ENCODE peak calls at places on chromosomes 6 and 20, in eight cellular contexts. L, E, R, U, J, I, D and Z are unnamed samples.

GRCh38 chr6:98777762-98778161 is 56.6 kb upstream of the POU3F2 start:
- DNase-seq in L (no peak), E (no peak), R (no peak), U (no peak), J (no peak), I (no peak), D (no peak), Z (no peak)

GRCh38 chr6:1739220-1739619 is 129.5 kb downstream of the FOXC1 start:
- DNase-seq in L (no peak), E (no peak), R (no peak), U (no peak), J (no peak), I (no peak), D (no peak), Z (no peak)

GRCh38 chr6:144753023-144753705 is 468.0 kb downstream of the UTRN start:
- DNase-seq in L (no peak), E (no peak), R (no peak), U (no peak), J (no peak), I (no peak), D (no peak), Z (no peak)

GRCh38 chr6:73079978-73080377 is 145.3 kb downstream of the KHDC1L start:
- DNase-seq in L (no peak), E (no peak), R (no peak), U (no peak), J (no peak), I (no peak), D (no peak), Z (no peak)

GRCh38 chr6:112232845-112233256 is 21.5 kb downstream of the LAMA4 start:
- DNase-seq in L (no peak), E (no peak), R (no peak), U (no peak), J (no peak), I (no peak), D (peak), Z (no peak)

GRCh38 chr6:128131566-128131965 is 230.7 kb upstream of the THEMIS start:
- DNase-seq in L (no peak), E (no peak), R (no peak), U (no peak), J (no peak), I (no peak), D (no peak), Z (no peak)

GRCh38 chr6:5730586-5731263 is 276.0 kb downstream of the NRN1 start:
- DNase-seq in L (no peak), E (no peak), R (peak), U (no peak), J (no peak), I (no peak), D (no peak), Z (no peak)

GRCh38 chr6:78835817-78836216 is 31.5 kb upstream of the IRAK1BP1 start:
- DNase-seq in L (no peak), E (peak), R (no peak), U (no peak), J (no peak), I (no peak), D (no peak), Z (no peak)

GRCh38 chr6:167532410-167533294 is 207.8 kb downstream of the TTLL2 start:
- DNase-seq in L (no peak), E (peak), R (no peak), U (no peak), J (no peak), I (no peak), D (no peak), Z (peak)

GRCh38 chr20:19427480-19427879 is 215.0 kb downstream of the SLC24A3 start:
- DNase-seq in L (peak), E (no peak), R (no peak), U (no peak), J (no peak), I (peak), D (no peak), Z (no peak)

GRCh38 chr6:146389740-146390139 is 153.9 kb upstream of the RAB32 start:
- DNase-seq in L (no peak), E (peak), R (no peak), U (no peak), J (no peak), I (no peak), D (no peak), Z (no peak)

GRCh38 chr20:33578510-33578909 is 83.6 kb upstream of the C20orf144 start:
- DNase-seq in L (no peak), E (peak), R (no peak), U (peak), J (no peak), I (no peak), D (no peak), Z (no peak)

GRCh38 chr6:122751291-122751690 is 28.2 kb upstream of the FABP7 start:
- DNase-seq in L (no peak), E (no peak), R (no peak), U (no peak), J (no peak), I (no peak), D (no peak), Z (no peak)

GRCh38 chr6:33785766-33786165 is 3.2 kb downstream of the LEMD2 start:
- DNase-seq in L (no peak), E (no peak), R (no peak), U (no peak), J (no peak), I (no peak), D (no peak), Z (no peak)

GRCh38 chr20:49426873-49427272 is 55.6 kb downstream of the KCNB1 start:
- DNase-seq in L (no peak), E (no peak), R (no peak), U (no peak), J (no peak), I (no peak), D (no peak), Z (no peak)

GRCh38 chr6:3228046-3228671 is 706 bp upstream of the TUBB2B start:
- DNase-seq in L (no peak), E (no peak), R (no peak), U (no peak), J (no peak), I (peak), D (no peak), Z (no peak)

GRCh38 chr6:145175470-145175869 is 559.9 kb downstream of the EPM2A start:
- DNase-seq in L (no peak), E (no peak), R (no peak), U (no peak), J (no peak), I (no peak), D (no peak), Z (no peak)

GRCh38 chr6:116218172-116218633 is 35.7 kb downstream of the TSPYL4 start:
- DNase-seq in L (no peak), E (peak), R (no peak), U (no peak), J (no peak), I (no peak), D (no peak), Z (no peak)

GRCh38 chr6:674406-674805 is 17.5 kb upstream of the HUS1B start:
- DNase-seq in L (no peak), E (no peak), R (no peak), U (no peak), J (no peak), I (no peak), D (no peak), Z (no peak)

GRCh38 chr6:89297695-89298351 is 17.3 kb downstream of the GABRR2 start:
- DNase-seq in L (no peak), E (peak), R (peak), U (no peak), J (no peak), I (peak), D (peak), Z (no peak)

GRCh38 chr6:125789576-125790402 is 971 bp upstream of the NCOA7 start:
- DNase-seq in L (peak), E (peak), R (peak), U (no peak), J (peak), I (peak), D (peak), Z (no peak)

GRCh38 chr6:159633196-159633595 is 59.8 kb downstream of the SOD2 start:
- DNase-seq in L (no peak), E (peak), R (no peak), U (no peak), J (no peak), I (peak), D (peak), Z (no peak)
- TF ChIP-seq CTCF in L (peak), E (peak), R (no peak), U (no peak), J (peak), I (peak), D (peak), Z (no peak)

DNA sequence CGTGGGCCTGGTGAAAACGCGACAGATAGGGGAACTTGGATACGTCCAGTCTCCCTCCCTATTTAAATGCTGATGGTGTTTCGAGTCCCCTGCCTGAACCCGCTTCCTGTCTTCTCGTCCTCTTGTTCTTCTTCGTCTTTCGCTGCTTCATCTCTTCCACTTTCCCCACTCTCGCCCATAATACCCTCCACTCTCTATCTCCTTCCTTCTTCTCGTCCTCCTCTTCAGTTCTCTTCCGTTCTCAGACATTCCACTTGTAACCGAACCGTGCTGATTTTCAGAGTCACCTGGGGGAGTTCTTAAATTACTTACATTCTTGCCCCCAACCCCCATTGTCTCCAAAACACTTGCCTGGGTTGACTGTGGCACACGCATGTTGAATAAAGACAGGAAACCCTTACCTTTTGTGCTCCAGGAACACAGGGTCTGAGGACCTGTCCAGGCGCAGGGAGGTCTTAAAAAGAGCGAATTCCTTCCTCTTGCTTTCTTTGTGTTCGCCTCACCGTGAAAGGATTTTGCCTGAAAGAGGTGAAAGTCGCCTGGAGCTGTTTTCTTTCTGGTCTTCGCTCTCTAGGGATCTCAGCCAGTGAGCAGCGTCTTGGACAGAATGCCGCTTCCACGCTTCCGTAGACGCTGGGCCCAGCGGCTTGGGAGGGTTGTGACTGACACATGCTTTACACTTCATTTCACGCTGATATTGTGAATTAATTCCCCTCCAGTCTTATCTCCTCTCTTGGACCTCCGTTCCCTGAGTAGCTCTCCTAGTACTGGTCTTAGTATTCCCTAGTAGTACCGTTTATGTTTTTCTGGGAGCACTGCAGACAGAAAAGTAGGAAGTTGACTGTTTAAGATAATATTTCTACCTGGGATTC is 184.0 kb downstream of the GPX5 start:
- DNase-seq in L (no peak), E (peak), R (no peak), U (no peak), J (no peak), I (peak), D (peak), Z (no peak)
- H3K4me3 ChIP-seq in L (no peak), E (peak), R (peak), U (no peak), J (no peak), I (peak), D (peak), Z (peak)

DNA sequence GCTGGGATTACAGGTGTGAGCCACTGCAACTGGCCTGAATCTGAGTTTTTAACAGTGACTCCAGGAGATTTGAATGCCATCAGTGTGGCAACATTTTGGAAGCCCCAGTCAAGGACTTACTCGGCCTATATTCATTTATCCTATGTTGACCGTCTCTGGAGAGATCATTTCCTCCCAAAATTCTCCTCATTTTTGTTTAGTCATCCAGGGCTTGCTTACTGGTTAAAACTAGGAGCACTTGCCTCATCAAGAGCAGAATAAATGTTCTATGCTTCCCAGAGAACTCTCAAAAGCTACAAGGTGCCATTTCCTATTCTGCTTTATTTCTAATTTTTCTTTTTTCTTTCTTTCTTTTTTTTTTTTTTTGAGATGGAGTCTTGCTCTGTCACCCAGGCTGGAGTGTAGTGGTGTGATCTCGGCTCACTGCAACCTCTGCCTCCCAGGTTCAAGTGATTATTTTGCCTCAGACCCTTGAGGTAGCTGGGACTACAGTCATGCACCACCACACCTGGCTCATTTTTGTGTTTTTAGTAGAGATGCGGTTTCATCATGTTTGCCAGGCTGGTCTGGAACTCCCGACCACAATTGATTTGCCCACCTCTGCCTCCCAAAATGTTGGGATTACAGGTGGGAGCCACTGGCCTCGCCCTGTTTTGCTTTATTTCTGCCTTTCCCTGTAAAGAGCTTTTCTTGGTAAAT is 23.4 kb upstream of the TRIM27 start:
- DNase-seq in L (no peak), E (no peak), R (no peak), U (no peak), J (no peak), I (no peak), D (no peak), Z (no peak)
- H3K27ac ChIP-seq in L (no peak), E (no peak), R (no peak), U (no peak), J (no peak), I (no peak), D (no peak), Z (no peak)

GRCh38 chr20:17650816-17651760 is 31.0 kb downstream of the RRBP1 start:
- DNase-seq in L (peak), E (no peak), R (peak), U (no peak), J (peak), I (no peak), D (no peak), Z (no peak)

GRCh38 chr20:17647391-17648305 is 34.4 kb downstream of the RRBP1 start:
- DNase-seq in L (peak), E (no peak), R (peak), U (no peak), J (no peak), I (no peak), D (no peak), Z (no peak)

GRCh38 chr20:17648306-17648646 is 33.8 kb downstream of the RRBP1 start:
- DNase-seq in L (peak), E (no peak), R (no peak), U (no peak), J (no peak), I (no peak), D (no peak), Z (no peak)

GRCh38 chr20:17650301-17650761 is 31.7 kb downstream of the RRBP1 start:
- DNase-seq in L (peak), E (no peak), R (peak), U (no peak), J (peak), I (no peak), D (no peak), Z (no peak)

GRCh38 chr20:17648782-17649730 is 33.0 kb downstream of the RRBP1 start:
- DNase-seq in L (peak), E (no peak), R (peak), U (no peak), J (peak), I (peak), D (no peak), Z (no peak)
- TF ChIP-seq CTCF in L (peak), E (peak), R (no peak), U (no peak), J (peak), I (peak), D (peak), Z (no peak)

GRCh38 chr6:18121580-18122127 is 823 bp downstream of the NHLRC1 start:
- DNase-seq in L (no peak), E (peak), R (peak), U (no peak), J (peak), I (peak), D (no peak), Z (no peak)
- H3K4me3 ChIP-seq in L (peak), E (peak), R (no peak), U (peak), J (no peak), I (no peak), D (peak), Z (peak)

DNA sequence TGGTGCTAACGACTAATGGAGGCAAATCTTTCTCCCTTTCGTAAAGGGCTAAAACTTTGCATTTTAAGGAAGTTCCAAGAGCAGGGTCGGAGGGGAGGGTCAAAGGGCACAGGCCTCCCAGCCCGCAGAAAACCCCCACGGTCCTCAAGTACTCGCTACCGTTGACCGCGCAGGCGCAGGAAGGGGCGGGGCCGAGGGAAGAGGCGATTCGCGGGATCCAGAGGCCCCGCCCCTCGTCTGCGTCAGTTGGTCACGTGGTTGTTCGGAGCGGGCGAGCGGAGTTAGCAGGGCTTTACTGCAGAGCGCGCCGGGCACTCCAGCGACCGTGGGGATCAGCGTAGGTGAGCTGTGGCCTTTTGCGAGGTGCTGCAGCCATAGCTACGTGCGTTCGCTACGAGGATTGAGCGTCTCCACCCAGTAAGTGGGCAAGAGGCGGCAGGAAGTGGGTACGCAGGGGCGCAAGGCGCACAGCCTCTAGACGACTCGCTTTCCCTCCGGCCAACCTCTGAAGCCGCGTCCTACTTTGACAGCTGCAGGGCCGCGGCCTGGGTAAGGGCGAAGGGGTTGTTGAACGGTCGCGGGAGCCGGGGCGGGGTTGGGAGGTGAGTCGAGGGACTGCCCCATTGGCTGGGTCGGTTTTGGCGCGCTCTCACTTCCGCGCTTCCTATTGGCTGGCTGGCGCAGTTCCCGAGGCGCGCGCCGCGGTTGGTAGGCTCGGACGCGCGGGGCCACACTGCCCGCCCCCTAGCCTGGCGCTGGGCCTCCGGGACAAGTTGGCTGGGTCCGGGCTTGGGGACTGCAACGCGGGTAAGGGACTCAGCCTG is at the start of gene GMNN:
- DNase-seq in L (peak), E (peak), R (peak), U (peak), J (peak), I (peak), D (peak), Z (peak)
- H3K27ac ChIP-seq in L (peak), E (peak), R (peak), U (peak), J (peak), I (peak), D (peak), Z (peak)

GRCh38 chr6:31107052-31107451 is 5.3 kb downstream of the C6orf15 start:
- DNase-seq in L (no peak), E (no peak), R (no peak), U (no peak), J (no peak), I (no peak), D (no peak), Z (no peak)
- TF ChIP-seq CTCF in L (no peak), E (no peak), R (no peak), U (no peak), J (no peak), I (no peak), D (no peak), Z (no peak)